ENCODE peak calls at places on chromosomes 12 and 14, in four cellular contexts. L is GM23338; N is CD4-positive, alpha-beta memory T cell; E is heart left ventricle. F is an unnamed sample.

GRCh38 chr14:51533160-51533559 is 118.5 kb upstream of the FRMD6 start:
- DNase-seq in L (no peak), E (no peak), N (no peak), F (no peak)

GRCh38 chr14:34693228-34693939 is 21.0 kb downstream of the CFL2 start:
- DNase-seq in E (no peak), N (no peak), L (peak), F (peak)

GRCh38 chr12:131142891-131143637 is 189.4 kb downstream of the ADGRD1 start:
- DNase-seq in E (no peak), N (no peak), L (no peak), F (no peak)

GRCh38 chr12:77349703-77350102 is 284.3 kb upstream of the E2F7 start:
- DNase-seq in L (no peak), N (no peak), E (no peak), F (no peak)

GRCh38 chr14:100975668-100976067 is 72.1 kb upstream of the RTL1 start:
- DNase-seq in N (no peak), L (no peak), E (no peak), F (no peak)

GRCh38 chr14:25111061-25111601 is 61.2 kb upstream of the STXBP6 start:
- DNase-seq in E (no peak), N (no peak), L (peak), F (no peak)

GRCh38 chr12:5691943-5692342 is 253.1 kb downstream of the ANO2 start:
- DNase-seq in E (no peak), N (no peak), L (no peak), F (no peak)

GRCh38 chr12:130796985-130797686 is 41.9 kb downstream of the STX2 start:
- DNase-seq in E (peak), L (no peak), N (peak), F (no peak)

GRCh38 chr14:89368490-89369477 is 48.2 kb downstream of the FOXN3 start:
- DNase-seq in N (no peak), E (no peak), L (no peak), F (no peak)

GRCh38 chr12:129312048-129312447 is 458.8 kb downstream of the GLT1D1 start:
- DNase-seq in N (no peak), L (peak), E (no peak), F (peak)

GRCh38 chr12:131736807-131737484 is 26.1 kb downstream of the SFSWAP start:
- DNase-seq in N (no peak), L (peak), E (no peak), F (no peak)

GRCh38 chr12:52693261-52693660 is 10.1 kb downstream of the KRT77 start:
- DNase-seq in L (no peak), E (no peak), N (no peak), F (no peak)

GRCh38 chr12:76967181-76967885 is 88.5 kb upstream of the CSRP2 start:
- DNase-seq in L (peak), N (no peak), E (no peak), F (no peak)

GRCh38 chr12:78672033-78672432 is 192.5 kb upstream of the SYT1 start:
- DNase-seq in N (no peak), L (peak), E (no peak), F (no peak)

GRCh38 chr14:58082491-58083098 is 69.4 kb downstream of the ARMH4 start:
- DNase-seq in L (no peak), E (no peak), N (no peak), F (no peak)

GRCh38 chr14:49926803-49927202 is 33.9 kb downstream of the ARF6 start:
- DNase-seq in L (no peak), E (no peak), N (no peak), F (no peak)

GRCh38 chr14:29804481-29804880 is 123.2 kb downstream of the PRKD1 start:
- DNase-seq in N (no peak), E (no peak), L (no peak), F (no peak)

GRCh38 chr14:53401646-53402045 is 248.5 kb upstream of the DDHD1 start:
- DNase-seq in N (no peak), L (no peak), E (no peak), F (no peak)

GRCh38 chr12:4958697-4959375 is 49.1 kb downstream of the KCNA1 start:
- DNase-seq in N (no peak), L (no peak), E (no peak), F (no peak)

GRCh38 chr12:79121486-79121885 is 256.9 kb downstream of the SYT1 start:
- DNase-seq in E (no peak), N (no peak), L (peak), F (peak)

GRCh38 chr14:68694516-68695235 is 98.2 kb downstream of the ZFP36L1 start:
- DNase-seq in E (no peak), L (no peak), N (no peak), F (no peak)

DNA sequence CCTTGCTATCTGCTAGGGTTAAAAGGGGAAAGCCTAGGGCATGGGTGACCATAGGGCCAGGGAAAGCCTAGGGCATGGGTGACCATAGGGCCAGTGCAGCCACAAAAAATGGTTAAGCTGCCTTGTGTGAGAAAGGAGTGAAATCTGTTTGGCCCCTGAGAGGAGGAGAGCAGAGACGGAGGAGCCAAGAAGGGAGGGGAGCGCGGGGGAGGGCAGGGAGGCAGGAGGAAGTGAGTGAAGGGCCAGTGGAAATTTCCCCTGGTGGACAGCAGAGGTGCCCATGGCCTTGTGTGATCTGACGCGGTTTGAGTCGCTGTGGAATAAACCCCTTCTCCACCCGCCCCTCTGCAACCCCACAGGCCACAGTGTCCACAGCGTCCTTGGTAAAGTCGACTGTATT is 625 bp upstream of the AQP6 start:
- DNase-seq in E (no peak), N (no peak), L (no peak), F (no peak)
- H3K4me3 ChIP-seq in E (no peak), N (no peak), L (no peak), F (no peak)

GRCh38 chr14:23093104-23093503 is 1.8 kb downstream of the ACIN1 start:
- DNase-seq in N (no peak), L (no peak), E (no peak), F (no peak)
- H3K4me3 ChIP-seq in N (no peak), L (peak), E (no peak), F (no peak)

GRCh38 chr12:95607642-95608041 is 56.4 kb upstream of the USP44 start:
- DNase-seq in L (no peak), N (no peak), E (no peak), F (no peak)
- H3K4me3 ChIP-seq in L (peak), N (no peak), E (no peak), F (no peak)

GRCh38 chr14:102928412-102929348 is 6.2 kb downstream of the AMN start:
- DNase-seq in N (peak), L (peak), E (peak), F (peak)

GRCh38 chr14:102927878-102928411 is 5.5 kb downstream of the AMN start:
- DNase-seq in L (peak), E (peak), N (no peak), F (no peak)

GRCh38 chr14:102926104-102926503 is 3.6 kb downstream of the AMN start:
- DNase-seq in L (no peak), N (no peak), E (no peak), F (no peak)

GRCh38 chr14:102925646-102926045 is 3.2 kb downstream of the AMN start:
- DNase-seq in E (no peak), N (no peak), L (no peak), F (no peak)

DNA sequence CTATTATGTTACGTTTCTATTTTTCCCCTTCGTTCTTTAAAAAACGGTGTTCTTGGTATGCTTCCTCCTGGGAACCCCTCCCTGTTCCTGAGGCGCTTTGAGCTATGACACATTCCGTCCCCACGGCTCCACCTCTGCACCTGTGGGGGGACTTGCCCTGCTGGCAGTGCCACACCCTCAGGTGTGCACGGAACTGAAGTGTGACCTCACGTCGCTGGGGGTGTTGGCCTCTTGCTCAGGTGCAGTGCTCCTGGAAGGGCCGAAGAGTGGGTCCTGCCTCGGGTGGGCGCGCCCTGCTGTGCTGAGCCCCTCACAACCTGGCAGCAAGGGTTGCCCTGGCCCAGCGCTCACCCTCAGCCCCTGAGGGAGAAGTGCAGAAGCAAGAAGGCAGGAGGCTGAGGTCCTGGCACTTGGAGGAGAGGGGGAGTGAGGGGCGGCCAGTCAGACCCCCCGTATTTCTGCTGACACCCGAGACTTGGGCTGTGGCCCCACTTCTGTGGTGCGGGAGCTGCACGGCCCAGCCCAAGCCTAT is 4.9 kb downstream of the AMN start:
- DNase-seq in N (no peak), L (peak), E (peak), F (no peak)
- H3K4me3 ChIP-seq in N (no peak), L (peak), E (no peak), F (no peak)

DNA sequence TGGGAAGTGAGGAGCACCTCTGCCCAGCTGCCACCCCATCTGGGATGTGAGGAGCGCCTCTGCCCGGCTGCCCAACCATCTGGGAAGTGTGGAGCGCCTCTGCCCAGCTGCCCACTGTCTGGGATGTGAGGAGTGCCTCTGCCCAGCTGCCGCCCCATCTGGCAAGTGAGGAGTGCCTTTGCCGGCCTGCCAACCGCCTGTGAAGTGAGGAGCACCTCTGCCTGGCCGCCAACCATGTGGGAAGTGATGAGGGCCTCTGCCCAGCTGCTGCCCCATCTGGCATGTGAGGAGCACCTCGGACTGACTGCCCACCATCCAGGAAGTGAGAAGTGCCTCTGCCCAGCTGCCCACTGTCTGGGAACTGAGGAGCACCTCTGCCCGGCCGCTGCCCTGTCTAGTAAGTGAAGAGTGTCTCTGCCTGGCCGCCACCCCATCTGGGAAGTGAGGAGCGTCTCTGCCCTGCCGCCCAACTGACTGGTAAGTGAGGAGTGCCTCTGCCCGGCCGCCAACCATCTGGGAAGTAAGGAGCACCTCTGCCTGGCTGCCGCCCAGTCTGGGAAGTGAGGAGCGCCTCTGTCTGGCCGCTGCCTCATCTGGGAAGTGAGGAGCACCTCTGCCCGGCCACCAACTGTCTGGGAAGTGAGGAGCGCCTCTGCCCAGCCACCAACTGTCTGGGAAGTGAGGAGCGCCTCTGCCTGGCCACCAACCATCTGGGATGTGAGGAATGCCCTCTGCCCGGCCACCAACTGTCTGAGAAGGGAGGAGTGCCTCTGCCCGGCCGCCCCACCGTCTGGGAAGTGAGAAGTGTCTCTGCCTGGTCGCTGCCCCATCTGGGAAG is 22.6 kb downstream of the FAR2 start:
- DNase-seq in L (no peak), E (peak), N (no peak), F (no peak)
- H3K4me3 ChIP-seq in L (no peak), E (no peak), N (no peak), F (no peak)